ENCODE peak calls at places on chromosome 12, in five cellular contexts. I is heart right ventricle, W is AG08396, Y is amniotic stem cell, E is NCI-H146. V is an unnamed sample.

GRCh38 chr12:95605087-95605486 is 53.8 kb upstream of the USP44 start:
- DNase-seq in E (no peak), I (no peak), W (no peak), Y (no peak), V (peak; percentile 52)

GRCh38 chr12:87930033-87930432 is 99.2 kb downstream of the C12orf50 start:
- DNase-seq in I (no peak), Y (peak; percentile 70), W (peak; percentile 38), E (no peak), V (peak; percentile 6)

GRCh38 chr12:10395390-10395998 is 5.7 kb upstream of the KLRK1 start:
- DNase-seq in E (peak; percentile 99), I (no peak), W (peak; percentile 37), Y (peak; percentile 74), V (peak; percentile 15)

GRCh38 chr12:26198742-26199141 is 3.4 kb downstream of the SSPN start:
- DNase-seq in I (peak; percentile 23), W (no peak), E (no peak), Y (peak; percentile 43), V (peak; percentile 22)

GRCh38 chr12:84502907-84503787 is 409.5 kb downstream of the SLC6A15 start:
- DNase-seq in I (no peak), W (peak; percentile 62), Y (peak; percentile 40), E (peak; percentile 52), V (peak; percentile 17)

GRCh38 chr12:76083246-76083735 is 1.2 kb downstream of the NAP1L1 start:
- DNase-seq in I (no peak), E (no peak), Y (no peak), W (no peak), V (no peak)

GRCh38 chr12:12714276-12715001 is 2.7 kb upstream of the CDKN1B start:
- DNase-seq in W (no peak), E (no peak), I (no peak), Y (no peak), V (no peak)

GRCh38 chr12:93144109-93144508 is 215.0 kb upstream of the EEA1 start:
- DNase-seq in Y (no peak), I (no peak), E (no peak), W (no peak), V (no peak)

GRCh38 chr12:91272456-91273063 is 89.9 kb upstream of the DCN start:
- DNase-seq in W (no peak), Y (no peak), E (no peak), I (peak; percentile 74), V (no peak)

GRCh38 chr12:76085159-76085868 is 829 bp upstream of the NAP1L1 start:
- DNase-seq in E (peak; percentile 22), W (peak; percentile 15), I (no peak), Y (no peak), V (no peak)

GRCh38 chr12:7091660-7092228 is 501 bp downstream of the C1R start:
- DNase-seq in I (peak; percentile 50), E (no peak), W (no peak), Y (no peak), V (no peak)

GRCh38 chr12:66288121-66288520 is 14.2 kb upstream of the HELB start:
- DNase-seq in W (no peak), Y (no peak), I (no peak), E (no peak), V (no peak)

GRCh38 chr12:123828120-123828519 is 66.0 kb downstream of the DNAH10 start:
- DNase-seq in Y (no peak), I (no peak), E (no peak), W (no peak), V (no peak)

GRCh38 chr12:45974171-45974719 is 16.1 kb downstream of the SCAF11 start:
- DNase-seq in I (no peak), Y (no peak), E (no peak), W (no peak), V (no peak)

GRCh38 chr12:82942963-82943362 is 256.3 kb downstream of the TMTC2 start:
- DNase-seq in Y (no peak), I (no peak), E (no peak), W (no peak), V (no peak)

GRCh38 chr12:79547044-79547734 is 143.6 kb downstream of the PAWR start:
- DNase-seq in I (no peak), W (peak; percentile 42), E (no peak), Y (peak; percentile 73), V (peak; percentile 33)

GRCh38 chr12:50024804-50025186 is 499 bp downstream of the RACGAP1 start:
- DNase-seq in Y (no peak), E (peak; percentile 53), W (no peak), I (no peak), V (no peak)